ENCODE peak calls at places on chromosomes 11 and 22, in nine cellular contexts. L is kidney epithelial cell; H is fibroblast of lung; Q is neural crest cell; G is body of pancreas; J is CD8-positive, alpha-beta T cell; E is cardiac fibroblast; O is MCF 10A; X is HCT116. N is an unnamed sample.

GRCh38 chr11:58927393-58928081 is 11.8 kb upstream of the GLYATL1 start:
- DNase-seq in L (no peak), H (peak; percentile 62), Q (peak; percentile 67), G (peak; percentile 67), J (no peak), E (no peak), O (no peak), X (no peak), N (no peak)

GRCh38 chr11:113114452-113115027 is 153.3 kb downstream of the NCAM1 start:
- DNase-seq in L (no peak), H (peak; percentile 46), Q (peak; percentile 28), G (peak; percentile 60), J (no peak), E (peak; percentile 22), O (peak; percentile 66), X (no peak), N (peak; percentile 61)

GRCh38 chr11:46119053-46119351 is 2.3 kb downstream of the PHF21A start:
- DNase-seq in L (no peak), H (no peak), Q (no peak), G (no peak), J (no peak), E (no peak), O (no peak), X (no peak), N (no peak)

GRCh38 chr22:29700949-29701927 is 18.6 kb upstream of the CABP7 start:
- DNase-seq in L (peak; percentile 31), H (peak; percentile 40), Q (no peak), G (peak; percentile 41), J (no peak), E (peak; percentile 33), O (peak; percentile 25), X (peak; percentile 51), N (peak; percentile 18)

GRCh38 chr11:75532200-75532972 is 6.6 kb upstream of the GDPD5 start:
- DNase-seq in L (no peak), H (peak; percentile 29), Q (peak; percentile 86), G (peak; percentile 56), J (peak; percentile 78), E (peak; percentile 72), O (peak; percentile 80), X (peak; percentile 56), N (peak; percentile 53)

GRCh38 chr11:3037041-3037944 is 19.9 kb downstream of the CARS1 start:
- DNase-seq in L (no peak), H (peak; percentile 60), Q (peak; percentile 80), G (peak; percentile 81), J (peak; percentile 18), E (peak; percentile 80), O (peak; percentile 84), X (peak; percentile 31), N (peak; percentile 78)

GRCh38 chr11:91686700-91687099 is 537.9 kb upstream of the FAT3 start:
- DNase-seq in L (no peak), H (no peak), Q (no peak), G (no peak), J (no peak), E (no peak), O (peak; percentile 51), X (no peak), N (no peak)

GRCh38 chr11:2998073-2998850 is 6.1 kb upstream of the NAP1L4 start:
- DNase-seq in L (no peak), H (no peak), Q (no peak), G (peak; percentile 89), J (no peak), E (no peak), O (no peak), X (no peak), N (no peak)

GRCh38 chr11:19714387-19715363 is 2.0 kb downstream of the NAV2 start:
- DNase-seq in L (no peak), H (peak; percentile 89), Q (no peak), G (peak; percentile 63), J (no peak), E (peak; percentile 74), O (peak; percentile 72), X (no peak), N (peak; percentile 10)

GRCh38 chr22:33747029-33747428 is 173.2 kb downstream of the LARGE1 start:
- DNase-seq in L (no peak), H (no peak), Q (no peak), G (no peak), J (no peak), E (no peak), O (no peak), X (no peak), N (no peak)

GRCh38 chr22:33726294-33726711 is 194.0 kb downstream of the LARGE1 start:
- DNase-seq in L (no peak), H (peak; percentile 70), Q (no peak), G (peak; percentile 42), J (no peak), E (peak; percentile 58), O (no peak), X (no peak), N (peak; percentile 34)

GRCh38 chr11:3010004-3010403 is 17.9 kb upstream of the NAP1L4 start:
- DNase-seq in L (no peak), H (no peak), Q (no peak), G (no peak), J (no peak), E (no peak), O (no peak), X (no peak), N (no peak)

GRCh38 chr11:12754582-12755250 is 80.5 kb downstream of the TEAD1 start:
- DNase-seq in L (no peak), H (no peak), Q (no peak), G (no peak), J (no peak), E (no peak), O (peak; percentile 58), X (no peak), N (no peak)

GRCh38 chr11:12755510-12755909 is 81.3 kb downstream of the TEAD1 start:
- DNase-seq in L (no peak), H (no peak), Q (no peak), G (no peak), J (no peak), E (no peak), O (peak; percentile 32), X (no peak), N (no peak)

GRCh38 chr11:12756101-12756500 is 81.9 kb downstream of the TEAD1 start:
- DNase-seq in L (no peak), H (no peak), Q (no peak), G (no peak), J (no peak), E (no peak), O (no peak), X (no peak), N (no peak)

GRCh38 chr11:12756867-12757266 is 82.6 kb downstream of the TEAD1 start:
- DNase-seq in L (no peak), H (no peak), Q (no peak), G (no peak), J (no peak), E (no peak), O (no peak), X (no peak), N (no peak)

DNA sequence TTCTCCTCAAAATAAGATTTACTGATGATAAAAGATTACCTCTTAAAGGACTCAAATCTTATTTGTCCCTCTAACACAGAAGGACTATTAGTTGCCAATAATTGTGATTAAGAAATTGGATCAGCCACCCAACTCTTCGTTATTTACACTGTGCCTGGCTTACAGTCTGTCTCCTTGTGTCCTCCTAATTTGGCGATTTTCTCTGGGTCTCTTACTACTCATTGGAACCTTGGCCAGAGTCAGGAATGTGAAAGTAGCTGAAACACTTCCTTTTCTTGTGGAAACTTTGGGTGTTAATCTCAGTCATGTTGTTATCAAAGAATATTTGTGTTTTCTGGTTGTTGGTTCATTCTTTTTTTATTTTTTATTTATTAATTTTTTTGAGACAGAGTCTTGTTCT is 83.2 kb downstream of the TEAD1 start:
- DNase-seq in L (no peak), H (no peak), Q (no peak), G (no peak), J (no peak), E (no peak), O (no peak), X (no peak), N (no peak)
- TF ChIP-seq CTCF in L (no peak), H (no peak), Q (no peak), G (no peak), J (no peak), E (no peak), O (no peak), X (no peak), N (no peak)

GRCh38 chr11:66258473-66258893 is 10.0 kb upstream of the RAB1B start:
- DNase-seq in L (no peak), H (no peak), Q (no peak), G (no peak), J (no peak), E (no peak), O (no peak), X (no peak), N (no peak)
- TF ChIP-seq CTCF in L (no peak), H (no peak), Q (no peak), G (no peak), J (no peak), E (no peak), O (no peak), X (no peak), N (no peak)

GRCh38 chr22:46764779-46765485 is 2.5 kb downstream of the TBC1D22A start:
- DNase-seq in L (no peak), H (no peak), Q (no peak), G (peak; percentile 80), J (no peak), E (no peak), O (no peak), X (no peak), N (no peak)
- TF ChIP-seq CTCF in L (no peak), H (no peak), Q (no peak), G (no peak), J (no peak), E (no peak), O (no peak), X (no peak), N (no peak)

DNA sequence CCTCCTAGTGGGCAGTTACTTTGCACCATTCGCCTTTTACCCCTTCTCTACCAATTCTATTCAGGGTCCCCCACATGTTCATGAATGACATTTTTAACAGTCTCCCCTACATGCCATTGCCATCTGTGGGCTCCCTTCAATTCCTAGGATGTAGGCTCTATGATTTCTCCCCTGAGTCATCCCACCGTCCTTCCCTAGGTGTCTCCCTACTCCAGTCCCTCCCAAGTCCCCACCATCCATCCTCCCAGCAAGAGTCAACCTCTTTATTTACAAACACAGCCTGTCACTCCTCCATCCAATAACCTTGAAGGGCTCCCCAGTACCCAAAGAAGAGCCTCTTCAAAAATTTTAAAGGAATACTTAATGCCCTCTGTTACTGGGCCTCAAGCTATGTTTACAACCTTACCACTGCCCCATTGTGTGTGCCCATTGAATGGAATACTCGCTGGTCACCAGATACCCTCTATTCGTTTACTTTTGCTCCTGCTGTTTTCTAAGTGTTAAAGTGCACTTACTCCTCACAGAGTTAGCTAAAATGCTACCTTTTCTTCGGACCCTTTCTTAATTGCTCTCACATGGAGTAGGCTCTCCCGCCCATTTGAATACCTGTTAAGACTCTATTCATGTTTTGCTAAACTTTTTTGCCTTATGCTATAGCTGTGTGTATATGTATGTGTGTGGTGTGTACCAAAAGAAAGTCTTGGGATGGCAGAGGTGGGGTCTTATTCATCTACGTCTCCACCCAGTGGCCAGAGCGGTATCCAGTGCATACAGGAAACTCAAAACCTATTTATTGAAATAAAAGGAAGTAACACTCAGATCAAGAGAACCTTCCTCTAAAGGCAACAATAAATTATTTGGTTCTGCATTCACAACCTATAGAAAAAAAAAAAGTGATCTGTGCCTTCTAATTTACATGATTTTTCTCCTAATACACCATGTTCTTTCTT is 235.8 kb upstream of the CCDC90B start:
- DNase-seq in L (no peak), H (peak; percentile 7), Q (no peak), G (no peak), J (no peak), E (peak; percentile 12), O (peak; percentile 27), X (no peak), N (peak; percentile 19)
- TF ChIP-seq CTCF in L (peak; percentile 37), H (peak; percentile 53), Q (peak; percentile 27), G (peak; percentile 11), J (no peak), E (no peak), O (no peak), X (peak; percentile 6), N (peak; percentile 46)

N was measured in fibroblast of villous mesenchyme.